ENCODE peak calls at places on chromosomes 11 and 22, in ten cellular contexts. I is ELR; K is activated naive CD4-positive, alpha-beta T cell treated with Interleukin-2 at 50 U/mL for 16 hours; J is stimulated activated CD8-positive, alpha-beta memory T cell treated with anti-CD3 and anti-CD28 coated beads, Interleukin-2, amount 100 ng/mL, for 1 hour; W is WTC11; X is ovary; E is kidney glomerular epithelial cell; D is ACHN; C is stimulated activated CD4-positive, alpha-beta T cell treated with anti-CD3 and anti-CD28 coated beads, TNF-alpha, amount 100 ng/mL, for 1 hour; R is NAMALWA. N is an unnamed sample.

GRCh38 chr22:36386900-36387663 is 685 bp downstream of the MYH9 start:
- DNase-seq in I (peak; percentile 63), K (peak; percentile 63), J (no peak), W (peak; percentile 28), X (peak; percentile 43), E (no peak), D (no peak), C (peak; percentile 40), R (peak; percentile 67), N (peak; percentile 76)

GRCh38 chr11:129209891-129210830 is 18.0 kb upstream of the ARHGAP32 start:
- DNase-seq in I (no peak), K (no peak), J (no peak), W (no peak), X (no peak), E (no peak), D (no peak), C (no peak), R (no peak), N (no peak)

GRCh38 chr11:9169595-9170295 is 78.3 kb upstream of the SCUBE2 start:
- DNase-seq in I (peak; percentile 65), K (no peak), J (no peak), W (no peak), X (no peak), E (peak; percentile 28), D (no peak), C (no peak), R (no peak), N (no peak)

GRCh38 chr11:47394050-47394321 is 14.4 kb upstream of the SLC39A13 start:
- DNase-seq in I (no peak), K (no peak), J (no peak), W (no peak), X (no peak), E (no peak), D (no peak), C (no peak), R (no peak), N (no peak)

GRCh38 chr11:27723685-27724084 is 23.4 kb upstream of the BDNF start:
- DNase-seq in I (peak; percentile 32), K (no peak), J (no peak), W (no peak), X (no peak), E (no peak), D (peak; percentile 28), C (no peak), R (no peak), N (no peak)

GRCh38 chr11:73866586-73866996 is 10.1 kb downstream of the COA4 start:
- DNase-seq in I (peak; percentile 92), K (no peak), J (no peak), W (no peak), X (peak; percentile 47), E (peak; percentile 83), D (peak; percentile 72), C (no peak), R (no peak), N (no peak)

GRCh38 chr11:65588199-65589054 is 7.2 kb downstream of the KCNK7 start:
- DNase-seq in I (peak; percentile 76), K (peak; percentile 76), J (peak; percentile 56), W (peak; percentile 80), X (no peak), E (peak; percentile 27), D (peak; percentile 62), C (peak; percentile 56), R (peak; percentile 84), N (peak; percentile 86)

GRCh38 chr22:50665738-50666137 is 6.9 kb upstream of the SHANK3 start:
- DNase-seq in I (no peak), K (no peak), J (no peak), W (no peak), X (no peak), E (no peak), D (no peak), C (no peak), R (peak; percentile 46), N (no peak)

GRCh38 chr11:82398300-82398815 is 335.3 kb downstream of the FAM181B start:
- DNase-seq in I (no peak), K (no peak), J (no peak), W (no peak), X (peak; percentile 42), E (no peak), D (no peak), C (no peak), R (no peak), N (no peak)

GRCh38 chr11:73139476-73140198 is 2.5 kb downstream of the FCHSD2 start:
- DNase-seq in I (peak; percentile 47), K (no peak), J (no peak), W (no peak), X (no peak), E (peak; percentile 45), D (peak; percentile 57), C (no peak), R (no peak), N (no peak)

GRCh38 chr11:76279651-76280050 is 73.3 kb upstream of the WNT11 start:
- DNase-seq in I (no peak), K (no peak), J (no peak), W (peak; percentile 25), X (no peak), E (no peak), D (no peak), C (no peak), R (no peak), N (no peak)

GRCh38 chr22:20552450-20552894 is 45.1 kb downstream of the MED15 start:
- DNase-seq in I (no peak), K (no peak), J (no peak), W (no peak), X (peak; percentile 62), E (no peak), D (peak; percentile 13), C (no peak), R (no peak), N (no peak)

GRCh38 chr11:77471520-77472234 is 2.2 kb downstream of the PAK1 start:
- DNase-seq in I (peak; percentile 30), K (no peak), J (no peak), W (peak; percentile 30), X (no peak), E (no peak), D (peak; percentile 12), C (no peak), R (peak; percentile 21), N (peak; percentile 62)

GRCh38 chr11:118922745-118923627 is 2.7 kb downstream of the BCL9L start:
- DNase-seq in I (no peak), K (no peak), J (no peak), W (no peak), X (peak; percentile 24), E (no peak), D (no peak), C (no peak), R (no peak), N (no peak)

GRCh38 chr22:41284465-41284864 is 1.5 kb downstream of the RANGAP1 start:
- DNase-seq in I (no peak), K (no peak), J (no peak), W (no peak), X (no peak), E (no peak), D (no peak), C (no peak), R (no peak), N (no peak)

GRCh38 chr11:32939046-32939445 is 46.4 kb downstream of the QSER1 start:
- DNase-seq in I (no peak), K (no peak), J (no peak), W (no peak), X (no peak), E (no peak), D (no peak), C (no peak), R (peak; percentile 10), N (no peak)

GRCh38 chr22:46902436-46902835 is 140.0 kb downstream of the TBC1D22A start:
- DNase-seq in I (no peak), K (no peak), J (no peak), W (no peak), X (no peak), E (no peak), D (no peak), C (no peak), R (no peak), N (no peak)

GRCh38 chr11:134638796-134639540 is 226.9 kb upstream of the B3GAT1 start:
- DNase-seq in I (no peak), K (no peak), J (no peak), W (no peak), X (no peak), E (no peak), D (no peak), C (no peak), R (no peak), N (no peak)

GRCh38 chr11:129331217-129331616 is 44.4 kb upstream of the BARX2 start:
- DNase-seq in I (no peak), K (no peak), J (no peak), W (no peak), X (no peak), E (no peak), D (no peak), C (no peak), R (no peak), N (no peak)

N was measured in erythroblast.